ENCODE peak calls at places on chromosomes 4 and X, in six cellular contexts. One of them, this sample, is unnamed.

GRCh38 chr4:61831987-61832386 is 631.9 kb downstream of the ADGRL3 start:
- DNase-seq in transverse colon: no peak
- DNase-seq in psoas muscle: no peak
- DNase-seq in sigmoid colon: no peak
- DNase-seq in adrenal gland: no peak
- DNase-seq in heart left ventricle: no peak
- DNase-seq in this sample: no peak

GRCh38 chrX:97399400-97399799 is 515.7 kb downstream of the RPA4 start:
- DNase-seq in transverse colon: no peak
- DNase-seq in psoas muscle: no peak
- DNase-seq in sigmoid colon: no peak
- DNase-seq in adrenal gland: no peak
- DNase-seq in heart left ventricle: no peak
- DNase-seq in this sample: no peak

GRCh38 chr4:11774346-11774745 is 345.7 kb upstream of the HS3ST1 start:
- DNase-seq in transverse colon: no peak
- DNase-seq in psoas muscle: no peak
- DNase-seq in sigmoid colon: no peak
- DNase-seq in adrenal gland: no peak
- DNase-seq in heart left ventricle: no peak
- DNase-seq in this sample: no peak

GRCh38 chrX:150211988-150212387 is 151.1 kb upstream of the MAMLD1 start:
- DNase-seq in transverse colon: no peak
- DNase-seq in psoas muscle: no peak
- DNase-seq in sigmoid colon: no peak
- DNase-seq in adrenal gland: no peak
- DNase-seq in heart left ventricle: no peak
- DNase-seq in this sample: no peak

GRCh38 chrX:52352551-52352950 is 16.3 kb upstream of the XAGE2 start:
- DNase-seq in transverse colon: no peak
- DNase-seq in psoas muscle: no peak
- DNase-seq in sigmoid colon: no peak
- DNase-seq in adrenal gland: no peak
- DNase-seq in heart left ventricle: no peak
- DNase-seq in this sample: no peak

GRCh38 chr4:184432127-184432922 is 42.0 kb downstream of the IRF2 start:
- DNase-seq in transverse colon: no peak
- DNase-seq in psoas muscle: no peak
- DNase-seq in sigmoid colon: no peak
- DNase-seq in adrenal gland: no peak
- DNase-seq in heart left ventricle: no peak
- DNase-seq in this sample: no peak

GRCh38 chrX:38365939-38366338 is 13.5 kb downstream of the OTC start:
- DNase-seq in transverse colon: no peak
- DNase-seq in psoas muscle: no peak
- DNase-seq in sigmoid colon: no peak
- DNase-seq in adrenal gland: no peak
- DNase-seq in heart left ventricle: no peak
- DNase-seq in this sample: no peak

GRCh38 chr4:184838249-184839074 is 12.7 kb upstream of the ACSL1 start:
- DNase-seq in transverse colon: no peak
- DNase-seq in psoas muscle: no peak
- DNase-seq in sigmoid colon: no peak
- DNase-seq in adrenal gland: no peak
- DNase-seq in heart left ventricle: no peak
- DNase-seq in this sample: no peak

GRCh38 chr4:125827338-125828074 is 512.8 kb downstream of the FAT4 start:
- DNase-seq in transverse colon: no peak
- DNase-seq in psoas muscle: no peak
- DNase-seq in sigmoid colon: no peak
- DNase-seq in adrenal gland: no peak
- DNase-seq in heart left ventricle: no peak
- DNase-seq in this sample: no peak

GRCh38 chr4:152385551-152385950 is 150.3 kb downstream of the FBXW7 start:
- DNase-seq in transverse colon: no peak
- DNase-seq in psoas muscle: no peak
- DNase-seq in sigmoid colon: no peak
- DNase-seq in adrenal gland: no peak
- DNase-seq in heart left ventricle: no peak
- DNase-seq in this sample: no peak

GRCh38 chr4:148163011-148163410 is 279.2 kb downstream of the NR3C2 start:
- DNase-seq in transverse colon: no peak
- DNase-seq in psoas muscle: no peak
- DNase-seq in sigmoid colon: no peak
- DNase-seq in adrenal gland: no peak
- DNase-seq in heart left ventricle: no peak
- DNase-seq in this sample: no peak

GRCh38 chr4:156609421-156609820 is 362.2 kb downstream of the PDGFC start:
- DNase-seq in transverse colon: peak; percentile 8
- DNase-seq in psoas muscle: peak; percentile 47
- DNase-seq in sigmoid colon: no peak
- DNase-seq in adrenal gland: no peak
- DNase-seq in heart left ventricle: peak; percentile 61
- DNase-seq in this sample: peak; percentile 12

GRCh38 chrX:100404851-100405250 is 5.2 kb downstream of the PCDH19 start:
- DNase-seq in transverse colon: no peak
- DNase-seq in psoas muscle: no peak
- DNase-seq in sigmoid colon: no peak
- DNase-seq in adrenal gland: no peak
- DNase-seq in heart left ventricle: no peak
- DNase-seq in this sample: no peak

GRCh38 chrX:1442724-1443367 is 9.9 kb downstream of the ASMTL start:
- DNase-seq in transverse colon: no peak
- DNase-seq in psoas muscle: no peak
- DNase-seq in sigmoid colon: peak; percentile 35
- DNase-seq in adrenal gland: peak; percentile 2
- DNase-seq in heart left ventricle: peak; percentile 11
- DNase-seq in this sample: no peak

GRCh38 chrX:40062525-40063193 is 35.1 kb downstream of the BCOR start:
- DNase-seq in transverse colon: no peak
- DNase-seq in psoas muscle: no peak
- DNase-seq in sigmoid colon: peak; percentile 90
- DNase-seq in adrenal gland: no peak
- DNase-seq in heart left ventricle: no peak
- DNase-seq in this sample: no peak

GRCh38 chr4:30863031-30863430 is 142.9 kb downstream of the PCDH7 start:
- DNase-seq in transverse colon: no peak
- DNase-seq in psoas muscle: no peak
- DNase-seq in sigmoid colon: no peak
- DNase-seq in adrenal gland: no peak
- DNase-seq in heart left ventricle: no peak
- DNase-seq in this sample: no peak

GRCh38 chr4:154004859-154005520 is 216.1 kb upstream of the SFRP2 start:
- DNase-seq in transverse colon: no peak
- DNase-seq in psoas muscle: no peak
- DNase-seq in sigmoid colon: peak; percentile 85
- DNase-seq in adrenal gland: no peak
- DNase-seq in heart left ventricle: no peak
- DNase-seq in this sample: no peak

GRCh38 chrX:30885136-30885535 is 3.9 kb downstream of the TAB3 start:
- DNase-seq in transverse colon: no peak
- DNase-seq in psoas muscle: no peak
- DNase-seq in sigmoid colon: no peak
- DNase-seq in adrenal gland: no peak
- DNase-seq in heart left ventricle: no peak
- DNase-seq in this sample: no peak

GRCh38 chrX:31063114-31063513 is 8.7 kb downstream of the FTHL17 start:
- DNase-seq in transverse colon: no peak
- DNase-seq in psoas muscle: no peak
- DNase-seq in sigmoid colon: no peak
- DNase-seq in adrenal gland: no peak
- DNase-seq in heart left ventricle: no peak
- DNase-seq in this sample: no peak

GRCh38 chr4:125132281-125132680 is 182.5 kb upstream of the FAT4 start:
- DNase-seq in transverse colon: no peak
- DNase-seq in psoas muscle: no peak
- DNase-seq in sigmoid colon: no peak
- DNase-seq in adrenal gland: no peak
- DNase-seq in heart left ventricle: no peak
- DNase-seq in this sample: no peak

GRCh38 chr4:64305565-64306254 is 103.5 kb downstream of the TECRL start:
- DNase-seq in transverse colon: no peak
- DNase-seq in psoas muscle: no peak
- DNase-seq in sigmoid colon: no peak
- DNase-seq in adrenal gland: no peak
- DNase-seq in heart left ventricle: no peak
- DNase-seq in this sample: no peak

GRCh38 chr4:25321703-25322102 is 9.1 kb downstream of the ZCCHC4 start:
- DNase-seq in transverse colon: no peak
- DNase-seq in psoas muscle: no peak
- DNase-seq in sigmoid colon: no peak
- DNase-seq in adrenal gland: no peak
- DNase-seq in heart left ventricle: no peak
- DNase-seq in this sample: no peak

GRCh38 chrX:28586291-28586690 is 955 bp upstream of the IL1RAPL1 start:
- DNase-seq in transverse colon: peak; percentile 10
- DNase-seq in psoas muscle: no peak
- DNase-seq in sigmoid colon: peak; percentile 70
- DNase-seq in adrenal gland: no peak
- DNase-seq in heart left ventricle: no peak
- DNase-seq in this sample: no peak

GRCh38 chr4:100576570-100576969 is 58.7 kb upstream of the EMCN start:
- DNase-seq in transverse colon: no peak
- DNase-seq in psoas muscle: no peak
- DNase-seq in sigmoid colon: no peak
- DNase-seq in adrenal gland: no peak
- DNase-seq in heart left ventricle: no peak
- DNase-seq in this sample: no peak
- TF ChIP-seq CTCF in transverse colon: no peak
- TF ChIP-seq CTCF in psoas muscle: no peak
- TF ChIP-seq CTCF in sigmoid colon: no peak
- TF ChIP-seq CTCF in adrenal gland: no peak
- TF ChIP-seq CTCF in heart left ventricle: no peak
- TF ChIP-seq CTCF in this sample: no peak

DNA sequence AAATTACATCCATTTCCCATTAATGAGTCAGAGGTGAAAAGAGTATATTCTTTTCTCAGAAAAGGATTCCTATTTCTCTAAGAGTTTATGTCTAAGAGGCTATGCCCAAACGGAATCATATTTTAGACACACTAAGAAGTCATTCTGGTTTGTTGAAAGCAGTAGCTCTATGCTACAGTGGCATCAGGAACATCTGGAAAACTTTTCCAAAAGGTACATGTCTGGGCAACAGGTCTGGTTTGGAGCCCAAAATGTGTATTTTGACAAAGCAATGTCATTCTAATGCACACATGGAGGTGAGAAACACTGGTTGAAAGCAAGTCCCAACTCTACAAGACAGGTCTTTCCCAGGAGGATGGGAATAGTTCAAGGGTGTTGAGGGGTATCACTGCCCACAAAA is 56.1 kb downstream of the APBB2 start:
- DNase-seq in transverse colon: no peak
- DNase-seq in psoas muscle: no peak
- DNase-seq in sigmoid colon: no peak
- DNase-seq in adrenal gland: no peak
- DNase-seq in heart left ventricle: no peak
- DNase-seq in this sample: no peak
- H3K4me1 ChIP-seq in transverse colon: peaks cover 29% of the 10 kb centered on the region
- H3K4me1 ChIP-seq in psoas muscle: peaks cover 8% of the 10 kb centered on the region
- H3K4me1 ChIP-seq in sigmoid colon: peaks cover 36% of the 10 kb centered on the region
- H3K4me1 ChIP-seq in adrenal gland: peaks cover 20% of the 10 kb centered on the region
- H3K4me1 ChIP-seq in heart left ventricle: peaks cover 20% of the 10 kb centered on the region
- H3K4me1 ChIP-seq in this sample: peaks cover 12% of the 10 kb centered on the region

DNA sequence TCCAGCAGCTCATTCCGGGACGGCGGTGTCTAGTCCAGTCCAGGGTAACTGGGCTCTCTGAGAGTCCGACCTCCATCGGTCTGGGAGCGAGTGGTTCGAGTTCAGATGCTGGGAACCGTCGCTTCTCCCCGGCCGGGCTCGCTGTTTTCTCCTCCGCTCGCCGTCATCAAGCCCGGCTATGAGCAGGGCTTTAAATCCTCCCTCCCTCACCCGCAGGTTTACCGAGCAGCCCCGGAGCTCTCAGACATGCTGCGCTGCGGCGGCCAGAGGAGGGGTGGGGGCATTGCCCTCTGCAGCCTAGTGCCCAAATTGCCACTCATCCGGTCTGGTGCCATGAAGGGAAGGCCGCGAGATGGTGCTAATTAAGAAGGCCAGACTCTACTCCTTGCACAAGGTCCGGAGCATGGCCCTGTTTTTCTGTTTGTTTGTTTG is 23.2 kb downstream of the HAND2 start:
- DNase-seq in transverse colon: no peak
- DNase-seq in psoas muscle: no peak
- DNase-seq in sigmoid colon: peak; percentile 76
- DNase-seq in adrenal gland: no peak
- DNase-seq in heart left ventricle: peak; percentile 69
- DNase-seq in this sample: no peak
- TF ChIP-seq CTCF in transverse colon: no peak
- TF ChIP-seq CTCF in psoas muscle: no peak
- TF ChIP-seq CTCF in sigmoid colon: no peak
- TF ChIP-seq CTCF in adrenal gland: no peak
- TF ChIP-seq CTCF in heart left ventricle: peak; percentile 17
- TF ChIP-seq CTCF in this sample: no peak

GRCh38 chr4:1328267-1329155 is 18.5 kb upstream of the UVSSA start:
- DNase-seq in transverse colon: no peak
- DNase-seq in psoas muscle: no peak
- DNase-seq in sigmoid colon: no peak
- DNase-seq in adrenal gland: no peak
- DNase-seq in heart left ventricle: peak; percentile 57
- DNase-seq in this sample: peak; percentile 52

GRCh38 chr4:1325681-1326635 is 21.1 kb upstream of the UVSSA start:
- DNase-seq in transverse colon: no peak
- DNase-seq in psoas muscle: peak; percentile 33
- DNase-seq in sigmoid colon: no peak
- DNase-seq in adrenal gland: no peak
- DNase-seq in heart left ventricle: peak; percentile 37
- DNase-seq in this sample: peak; percentile 22

GRCh38 chr4:1325176-1325480 is 21.9 kb upstream of the UVSSA start:
- DNase-seq in transverse colon: no peak
- DNase-seq in psoas muscle: no peak
- DNase-seq in sigmoid colon: no peak
- DNase-seq in adrenal gland: no peak
- DNase-seq in heart left ventricle: peak; percentile 52
- DNase-seq in this sample: no peak

GRCh38 chr4:1327526-1328266 is 19.3 kb upstream of the UVSSA start:
- DNase-seq in transverse colon: no peak
- DNase-seq in psoas muscle: no peak
- DNase-seq in sigmoid colon: no peak
- DNase-seq in adrenal gland: no peak
- DNase-seq in heart left ventricle: peak; percentile 49
- DNase-seq in this sample: no peak

DNA sequence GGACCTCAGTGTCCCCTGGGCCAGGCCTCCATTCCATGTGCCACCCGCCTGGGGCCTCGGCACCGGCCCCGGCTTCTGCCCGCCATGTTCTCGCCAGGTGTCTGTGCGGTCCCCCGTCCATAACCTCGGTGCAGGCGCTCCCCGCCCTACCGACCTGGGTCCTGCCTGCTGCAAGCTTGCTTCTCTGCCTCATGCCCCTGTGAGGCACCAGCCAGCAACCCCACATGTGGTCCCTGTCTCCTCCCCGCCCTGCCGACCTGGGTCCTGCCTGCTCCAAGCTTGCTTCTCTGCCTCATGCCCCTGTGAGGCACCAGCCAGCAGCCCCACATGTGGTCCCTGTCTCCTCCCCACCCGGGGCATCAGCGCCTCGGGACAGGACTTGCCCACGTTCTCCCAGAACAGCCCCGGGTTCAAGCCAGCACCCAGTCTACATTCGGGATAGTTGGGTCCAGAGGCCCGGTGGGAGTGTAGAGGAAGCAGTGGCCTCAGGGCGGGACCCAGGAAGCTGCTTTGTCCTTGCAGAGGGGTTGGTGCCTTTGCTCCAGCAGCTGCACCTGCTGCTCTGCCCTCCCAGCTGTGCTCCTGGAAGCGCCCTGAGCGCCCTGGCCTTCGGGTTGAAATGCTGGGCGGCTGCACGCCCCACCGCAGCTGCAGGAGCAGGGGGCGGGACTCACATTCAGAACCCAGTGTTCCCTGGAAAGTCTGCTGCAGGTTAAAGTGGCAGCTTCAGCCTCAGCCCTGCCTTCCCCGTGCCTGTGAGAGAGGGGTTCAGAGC is 20.1 kb upstream of the UVSSA start:
- DNase-seq in transverse colon: no peak
- DNase-seq in psoas muscle: peak; percentile 48
- DNase-seq in sigmoid colon: no peak
- DNase-seq in adrenal gland: no peak
- DNase-seq in heart left ventricle: peak; percentile 56
- DNase-seq in this sample: peak; percentile 17
- H3K4me1 ChIP-seq in transverse colon: no peaks in the 10 kb centered on the region
- H3K4me1 ChIP-seq in psoas muscle: peaks cover 14% of the 10 kb centered on the region
- H3K4me1 ChIP-seq in sigmoid colon: no peaks in the 10 kb centered on the region
- H3K4me1 ChIP-seq in adrenal gland: peaks cover 6% of the 10 kb centered on the region
- H3K4me1 ChIP-seq in heart left ventricle: no peaks in the 10 kb centered on the region
- H3K4me1 ChIP-seq in this sample: peaks cover 5% of the 10 kb centered on the region